ENCODE peak calls at places on chromosomes 7 and 10, in eight cellular contexts. C is AG10803, P is WTC11, D is MCF 10A, A is heart left ventricle, Z is tibial artery, G is Panc1, I is lower leg skin. V is an unnamed sample.

GRCh38 chr10:62584216-62584615 is 210.0 kb downstream of the ZNF365 start:
- DNase-seq in Z (no peak), P (no peak), A (no peak), I (no peak), G (no peak), D (no peak), C (peak), V (no peak)

GRCh38 chr7:36227223-36227622 is 74.2 kb downstream of the EEPD1 start:
- DNase-seq in I (peak), G (no peak), C (peak), P (no peak), D (no peak), A (peak), Z (peak), V (no peak)

GRCh38 chr10:33666686-33667480 is 332.4 kb upstream of the NRP1 start:
- DNase-seq in P (no peak), A (no peak), D (no peak), I (no peak), Z (no peak), C (no peak), G (no peak), V (no peak)

GRCh38 chr10:78600740-78601139 is 468.0 kb upstream of the ZMIZ1 start:
- DNase-seq in G (no peak), D (no peak), P (no peak), C (peak), Z (no peak), I (no peak), A (no peak), V (no peak)

GRCh38 chr10:124092270-124093075 is 925 bp downstream of the CHST15 start:
- DNase-seq in P (peak), I (no peak), C (no peak), G (no peak), Z (peak), D (peak), A (peak), V (peak)

GRCh38 chr10:42975558-42976352 is 101.1 kb upstream of the RET start:
- DNase-seq in P (peak), I (no peak), A (peak), Z (peak), C (no peak), G (no peak), D (peak), V (no peak)

GRCh38 chr7:89401690-89402089 is 606.2 kb upstream of the TEX47 start:
- DNase-seq in P (no peak), A (no peak), D (no peak), Z (no peak), G (no peak), C (no peak), I (no peak), V (no peak)

GRCh38 chr7:24885716-24886115 is 94.3 kb downstream of the OSBPL3 start:
- DNase-seq in Z (no peak), C (no peak), I (no peak), P (no peak), D (no peak), A (no peak), G (no peak), V (no peak)

GRCh38 chr10:5552376-5553321 is 27.9 kb downstream of the CALML3 start:
- DNase-seq in P (peak), G (no peak), C (no peak), Z (peak), A (no peak), I (no peak), D (no peak), V (peak)

GRCh38 chr7:127254163-127254684 is 1.5 kb upstream of the GRM8 start:
- DNase-seq in A (no peak), I (no peak), D (no peak), Z (no peak), C (no peak), P (no peak), G (no peak), V (no peak)

GRCh38 chr7:127253289-127254162 is 785 bp upstream of the GRM8 start:
- DNase-seq in Z (peak), C (peak), P (peak), G (peak), I (peak), D (peak), A (peak), V (peak)

GRCh38 chr7:127256326-127256725 is 3.6 kb upstream of the GRM8 start:
- DNase-seq in D (no peak), A (no peak), I (no peak), C (no peak), Z (no peak), G (no peak), P (no peak), V (no peak)

GRCh38 chr7:127252736-127253288 is at the start of gene GRM8:
- DNase-seq in A (peak), C (peak), P (peak), D (no peak), Z (peak), G (no peak), I (no peak), V (peak)

DNA sequence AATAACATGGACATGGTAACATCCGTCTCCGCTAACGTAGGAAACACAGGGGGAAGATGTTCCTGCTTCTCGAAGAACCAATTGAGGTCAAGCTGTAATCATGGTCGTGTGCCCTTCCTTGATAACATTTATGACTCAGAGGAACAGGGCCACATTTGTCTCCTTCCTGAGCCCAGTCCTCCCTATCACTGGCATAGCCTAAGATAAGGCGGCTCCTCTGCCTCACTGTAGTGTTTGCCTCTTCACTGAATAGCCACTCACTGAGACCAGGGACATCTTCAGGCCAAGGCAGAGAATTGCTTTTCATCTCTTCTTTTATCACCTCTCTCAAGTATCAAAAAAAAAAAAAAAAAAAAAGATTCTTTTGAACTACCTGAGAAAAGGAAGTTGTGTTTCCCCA is 5.4 kb upstream of the GRM8 start:
- DNase-seq in A (no peak), Z (no peak), P (no peak), G (no peak), C (no peak), D (no peak), I (no peak), V (no peak)
- TF ChIP-seq CTCF in A (no peak), Z (no peak), P (no peak), G (no peak), C (no peak), D (no peak), I (no peak), V (no peak)

GRCh38 chr10:76285012-76285411 is 853.6 kb downstream of the LRMDA start:
- DNase-seq in Z (no peak), P (no peak), C (peak), D (peak), I (no peak), A (no peak), G (no peak), V (no peak)
- TF ChIP-seq CTCF in Z (no peak), P (no peak), C (no peak), D (no peak), I (no peak), A (no peak), G (no peak), V (no peak)

DNA sequence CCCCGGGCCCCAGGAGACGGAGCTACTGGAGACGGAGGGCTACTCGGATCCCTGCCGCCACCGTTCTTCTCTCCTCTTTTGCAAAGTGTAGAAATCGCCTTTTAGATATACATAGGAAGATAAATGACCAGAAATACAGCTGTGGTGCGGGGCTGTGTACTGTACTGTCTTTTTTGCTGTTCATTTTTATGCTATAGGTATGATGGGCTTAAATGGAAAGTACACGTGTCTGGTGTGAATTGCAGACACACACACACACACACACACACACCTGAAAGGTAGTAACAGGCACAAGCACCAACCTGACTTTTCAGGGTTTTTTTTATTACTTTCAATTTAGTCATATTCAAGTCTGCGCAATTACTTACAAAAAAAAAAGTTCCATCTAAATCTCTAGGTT is 834 bp downstream of the PTPRZ1 start:
- DNase-seq in C (no peak), D (peak), A (no peak), P (no peak), I (no peak), Z (no peak), G (no peak), V (no peak)
- TF ChIP-seq CTCF in C (no peak), D (no peak), A (no peak), P (no peak), I (no peak), Z (no peak), G (no peak), V (no peak)

DNA sequence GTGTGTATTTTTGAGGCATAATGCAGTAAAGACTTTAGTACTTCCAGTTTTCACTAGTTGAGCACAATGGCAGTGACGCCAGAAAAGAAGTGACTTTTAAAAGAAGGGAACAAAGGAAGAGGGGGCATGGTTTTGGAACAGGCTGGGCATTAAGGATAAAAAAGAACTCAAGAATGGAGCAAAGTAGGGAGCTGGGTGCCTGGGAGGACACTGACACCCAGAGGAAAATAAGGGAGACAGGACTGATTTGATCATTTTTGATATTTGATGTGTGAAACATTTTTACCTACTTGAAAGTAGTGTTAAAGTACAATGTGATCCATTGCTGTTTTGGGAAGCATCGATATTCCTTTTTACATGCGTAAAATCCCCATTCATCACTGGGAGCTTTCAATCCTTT is 85.4 kb downstream of the ADAM12 start:
- DNase-seq in P (no peak), Z (no peak), I (no peak), A (no peak), D (no peak), C (no peak), G (no peak), V (no peak)
- TF ChIP-seq CTCF in P (no peak), Z (peak), I (no peak), A (peak), D (no peak), C (peak), G (no peak), V (peak)

GRCh38 chr10:110960333-110960712 is 40.9 kb downstream of the SHOC2 start:
- DNase-seq in A (no peak), D (no peak), I (no peak), G (no peak), Z (no peak), C (no peak), P (no peak), V (no peak)

GRCh38 chr10:110962443-110962842 is 43.0 kb downstream of the SHOC2 start:
- DNase-seq in G (no peak), Z (no peak), C (no peak), D (no peak), A (no peak), I (no peak), P (no peak), V (no peak)

GRCh38 chr10:110959379-110960332 is 40.3 kb downstream of the SHOC2 start:
- DNase-seq in C (peak), A (no peak), D (no peak), I (no peak), Z (no peak), G (no peak), P (no peak), V (no peak)

GRCh38 chr10:110963162-110963561 is 43.8 kb downstream of the SHOC2 start:
- DNase-seq in Z (no peak), G (no peak), C (no peak), D (no peak), P (no peak), A (no peak), I (no peak), V (no peak)

DNA sequence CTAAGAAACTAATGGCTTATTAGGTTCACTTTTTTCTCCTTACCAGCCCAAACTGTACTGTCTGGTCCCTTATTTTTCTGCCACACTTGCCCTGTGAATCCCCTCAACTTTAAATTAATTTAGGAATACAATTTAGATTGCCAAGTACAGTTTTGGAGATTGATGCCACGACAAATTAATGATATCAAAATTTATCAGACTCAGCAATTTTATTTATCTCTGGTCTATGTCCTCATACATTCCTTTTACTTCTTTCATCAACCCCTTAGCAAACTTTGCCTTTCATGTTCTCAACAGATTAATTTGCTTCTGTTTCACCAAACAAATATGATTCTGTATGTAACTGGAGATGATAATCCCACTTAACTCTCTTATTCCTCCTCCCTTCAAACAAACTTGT is 38.2 kb downstream of the SHOC2 start:
- DNase-seq in D (no peak), P (no peak), A (no peak), I (no peak), C (no peak), Z (no peak), G (no peak), V (no peak)
- TF ChIP-seq CTCF in D (no peak), P (no peak), A (no peak), I (no peak), C (no peak), Z (no peak), G (no peak), V (no peak)

DNA sequence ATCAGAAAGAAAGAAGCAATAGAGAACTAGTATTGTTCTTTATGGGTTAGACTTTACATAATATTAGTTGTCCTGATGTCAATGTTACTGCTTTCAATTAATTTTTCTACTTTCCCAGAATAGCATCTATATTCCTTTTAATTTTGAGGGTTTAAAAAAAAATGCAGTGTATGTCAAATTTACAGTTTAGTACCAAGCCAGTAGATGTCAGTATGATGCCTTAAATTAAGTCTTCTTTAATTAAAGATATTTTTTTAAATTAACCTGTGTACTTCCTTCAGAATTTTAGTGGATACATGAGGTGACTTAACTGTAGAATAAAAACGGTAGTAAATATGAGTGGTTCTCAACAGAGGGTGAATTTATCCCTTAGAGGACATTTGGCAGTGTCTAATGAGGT is 35.2 kb upstream of the STOX1 start:
- DNase-seq in C (peak), I (no peak), P (no peak), Z (no peak), G (no peak), A (no peak), D (no peak), V (no peak)
- TF ChIP-seq CTCF in C (peak), I (no peak), P (no peak), Z (no peak), G (no peak), A (peak), D (no peak), V (peak)

GRCh38 chr7:158646766-158647474 is 57.7 kb downstream of the NCAPG2 start:
- DNase-seq in I (no peak), G (peak), P (peak), Z (no peak), C (no peak), A (no peak), D (peak), V (no peak)
- TF ChIP-seq CTCF in I (no peak), G (peak), P (peak), Z (no peak), C (peak), A (peak), D (peak), V (peak)

DNA sequence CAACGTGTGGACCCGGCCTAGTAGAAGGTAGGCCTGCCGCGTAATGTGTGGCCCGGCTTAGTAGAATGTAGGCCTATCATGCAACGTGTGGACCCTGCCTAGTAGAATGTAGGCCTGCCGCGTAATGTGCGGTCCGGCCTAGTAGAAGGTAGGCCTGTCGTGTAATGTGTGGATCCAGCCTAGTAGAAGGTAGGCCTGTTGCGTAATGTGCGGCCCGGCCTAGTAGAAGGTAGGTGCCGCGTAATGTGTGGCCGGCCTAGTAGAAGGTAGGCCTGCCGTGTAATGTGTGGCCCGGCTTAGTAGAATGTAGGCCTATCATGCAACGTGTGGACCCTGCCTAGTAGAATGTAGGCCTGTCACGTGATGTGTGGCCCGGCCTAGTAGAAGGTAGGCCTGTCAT is 11.9 kb upstream of the GTPBP4 start:
- DNase-seq in P (no peak), I (no peak), D (no peak), G (no peak), Z (no peak), C (no peak), A (no peak), V (no peak)
- TF ChIP-seq CTCF in P (no peak), I (no peak), D (no peak), G (no peak), Z (no peak), C (no peak), A (no peak), V (no peak)

DNA sequence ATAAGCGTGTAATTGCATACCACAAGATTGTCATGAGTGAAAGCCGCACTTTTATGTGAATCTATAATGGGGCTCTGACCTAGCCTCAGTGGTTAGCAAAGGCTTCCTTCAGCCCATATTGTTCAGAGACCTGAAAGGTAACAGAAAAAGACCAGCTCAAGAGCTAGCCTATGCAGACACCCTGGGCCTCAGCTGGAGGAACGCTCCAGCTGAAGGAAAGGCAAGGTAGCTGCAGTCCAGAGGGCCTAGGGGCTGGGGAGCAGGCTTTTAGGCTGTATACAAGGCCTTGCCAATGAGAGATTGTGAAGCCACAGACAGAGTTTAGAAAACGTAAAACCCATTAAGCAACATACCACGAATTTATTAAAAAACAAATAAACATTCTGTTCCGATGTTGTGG is 246.6 kb upstream of the GHITM start:
- DNase-seq in C (no peak), A (no peak), D (no peak), P (no peak), G (no peak), Z (no peak), I (no peak), V (no peak)
- TF ChIP-seq CTCF in C (no peak), A (no peak), D (no peak), P (no peak), G (no peak), Z (no peak), I (no peak), V (no peak)

DNA sequence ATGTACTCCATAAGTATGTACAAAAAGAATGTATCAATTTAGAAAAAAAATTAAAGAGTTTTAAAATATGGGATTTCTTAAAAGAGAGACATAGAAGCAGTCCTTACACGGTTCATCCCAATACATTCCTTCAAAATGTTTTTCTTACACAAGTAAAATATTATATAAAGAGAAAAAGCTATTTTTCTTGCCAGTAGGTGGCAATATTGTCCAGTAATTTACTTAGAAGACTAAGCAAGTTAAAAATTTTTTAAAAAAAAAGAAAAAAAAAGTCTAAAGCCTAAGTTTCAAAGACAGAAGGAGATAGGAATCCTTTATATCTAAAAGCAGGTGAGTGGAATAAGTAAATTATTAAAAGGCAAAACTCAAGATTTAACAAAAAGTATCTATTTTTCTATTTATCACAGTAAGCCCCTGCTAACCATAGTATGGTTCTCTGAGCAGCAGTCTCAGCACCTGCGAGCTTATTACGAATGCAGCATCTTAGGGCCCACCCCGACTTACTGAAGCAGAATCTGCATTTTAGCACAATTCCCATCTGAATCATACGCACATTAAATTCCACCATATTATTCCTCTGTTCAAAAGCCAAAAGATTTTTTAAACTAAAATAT is 240.6 kb downstream of the DGKI start:
- DNase-seq in A (no peak), I (no peak), C (peak), G (peak), D (peak), Z (no peak), P (no peak), V (no peak)
- TF ChIP-seq CTCF in A (peak), I (no peak), C (peak), G (peak), D (peak), Z (peak), P (peak), V (peak)